ENCODE peak calls at places on chromosomes 13 and 19, in eight cellular contexts. P is BJ; W is activated T-cell treated with anti-CD3 and anti-CD28 coated beads, Interleukin-2, amount 50 U/mL, for 4 hours; E is uterus; B is NCI-H510A; D is right lobe of liver; A is H7; T is activated CD8-positive, alpha-beta memory T cell treated with anti-CD3 and anti-CD28 coated beads, Interleukin-2, amount 10 ng/mL, durations not matched to agents 7 days and 5 days. K is an unnamed sample.

GRCh38 chr13:72255908-72256307 is 388.9 kb upstream of the DACH1 start:
- DNase-seq in P (no peak), W (no peak), E (no peak), B (no peak), D (no peak), A (peak), T (no peak), K (peak)

GRCh38 chr19:1183543-1184172 is 9.6 kb upstream of the SBNO2 start:
- DNase-seq in P (no peak), W (no peak), E (no peak), B (no peak), D (no peak), A (peak), T (no peak), K (no peak)

GRCh38 chr13:81597101-81597500 is 1256.2 kb upstream of the SPRY2 start:
- DNase-seq in P (no peak), W (no peak), E (no peak), B (no peak), D (no peak), A (no peak), T (no peak), K (no peak)

GRCh38 chr19:29329460-29330134 is 116.6 kb upstream of the UQCRFS1 start:
- DNase-seq in P (no peak), W (no peak), E (no peak), B (no peak), D (no peak), A (peak), T (no peak), K (no peak)

GRCh38 chr13:31749929-31750328 is 10.6 kb downstream of the RXFP2 start:
- DNase-seq in P (peak), W (no peak), E (no peak), B (no peak), D (no peak), A (no peak), T (no peak), K (no peak)

GRCh38 chr19:28444371-28444770 is 768.6 kb downstream of the UQCRFS1 start:
- DNase-seq in P (no peak), W (no peak), E (no peak), B (no peak), D (no peak), A (no peak), T (no peak), K (no peak)

GRCh38 chr19:34248941-34249340 is 5.4 kb upstream of the GARRE1 start:
- DNase-seq in P (no peak), W (no peak), E (no peak), B (no peak), D (no peak), A (no peak), T (no peak), K (no peak)

GRCh38 chr19:42474743-42475142 is 32.0 kb upstream of the CXCL17 start:
- DNase-seq in P (no peak), W (no peak), E (no peak), B (no peak), D (no peak), A (no peak), T (no peak), K (no peak)

GRCh38 chr13:59545007-59545406 is 618.7 kb downstream of the DIAPH3 start:
- DNase-seq in P (no peak), W (no peak), E (no peak), B (no peak), D (no peak), A (peak), T (no peak), K (no peak)

GRCh38 chr13:44197791-44198770 is 175.5 kb upstream of the SERP2 start:
- DNase-seq in P (no peak), W (no peak), E (no peak), B (no peak), D (no peak), A (no peak), T (peak), K (no peak)

GRCh38 chr19:12603714-12604113 is 6.9 kb downstream of the ZNF490 start:
- DNase-seq in P (no peak), W (peak), E (no peak), B (no peak), D (no peak), A (no peak), T (peak), K (no peak)